ENCODE peak calls at places on chromosomes 6 and 20, in ten cellular contexts. O is GM23338, W is colonic mucosa, M is AG04450, C is PC-3, E is DND-41, V is spleen, X is lung, K is A549, U is left ventricle myocardium inferior. S is an unnamed sample.

GRCh38 chr20:45400346-45401031 is 7.6 kb upstream of the DBNDD2 start:
- DNase-seq in X (no peak), W (no peak), M (no peak), O (no peak), C (no peak), K (no peak), V (no peak), E (peak), U (no peak), S (no peak)

GRCh38 chr6:13485923-13486557 is 1.4 kb downstream of the GFOD1 start:
- DNase-seq in W (peak), O (peak), X (no peak), U (peak), V (peak), C (peak), M (no peak), K (peak), E (peak), S (peak)

GRCh38 chr6:155436981-155437749 is 18.5 kb downstream of the NOX3 start:
- DNase-seq in M (no peak), E (no peak), U (no peak), C (no peak), W (no peak), O (no peak), X (no peak), V (no peak), K (no peak), S (no peak)

GRCh38 chr6:20069130-20069529 is 143.1 kb downstream of the MBOAT1 start:
- DNase-seq in M (no peak), K (no peak), O (no peak), V (no peak), X (no peak), E (no peak), U (no peak), W (no peak), C (no peak), S (no peak)

GRCh38 chr20:39117486-39117885 is 155.3 kb downstream of the DHX35 start:
- DNase-seq in E (peak), O (no peak), V (no peak), X (no peak), W (no peak), K (peak), U (no peak), C (peak), M (no peak), S (no peak)

GRCh38 chr6:109660526-109660925 is 30.5 kb downstream of the AK9 start:
- DNase-seq in K (no peak), C (peak), E (no peak), W (no peak), O (no peak), M (no peak), X (no peak), U (no peak), V (no peak), S (no peak)

GRCh38 chr6:158165919-158166416 is 2.1 kb downstream of the SERAC1 start:
- DNase-seq in X (no peak), O (no peak), E (no peak), V (no peak), C (no peak), M (no peak), U (no peak), K (no peak), W (no peak), S (no peak)

GRCh38 chr6:104325341-104326172 is 534.2 kb downstream of the HACE1 start:
- DNase-seq in C (peak), K (peak), U (no peak), M (no peak), X (no peak), W (no peak), V (no peak), E (peak), O (peak), S (no peak)

GRCh38 chr6:79628466-79629288 is 2.5 kb upstream of the SH3BGRL2 start:
- DNase-seq in X (no peak), E (no peak), M (no peak), V (no peak), W (no peak), K (no peak), O (no peak), U (no peak), C (no peak), S (no peak)

GRCh38 chr20:59812286-59813125 is 120.9 kb downstream of the SYCP2 start:
- DNase-seq in X (peak), O (no peak), W (peak), E (no peak), K (no peak), U (no peak), C (no peak), M (no peak), V (peak), S (peak)

GRCh38 chr20:36305602-36306556 is at the start of gene DLGAP4:
- DNase-seq in U (no peak), O (peak), W (no peak), V (no peak), X (no peak), C (no peak), K (no peak), M (no peak), E (no peak), S (no peak)

GRCh38 chr6:131914967-131915751 is 36.0 kb downstream of the CCN2 start:
- DNase-seq in E (peak), V (no peak), X (peak), M (peak), K (peak), C (peak), W (peak), O (peak), U (peak), S (peak)
- H3K27ac ChIP-seq in E (no peak), V (no peak), X (no peak), M (no peak), K (no peak), C (no peak), W (no peak), O (no peak), U (no peak), S (no peak)

GRCh38 chr20:47348539-47349142 is 7.9 kb downstream of the ZMYND8 start:
- DNase-seq in O (no peak), U (no peak), V (no peak), E (no peak), W (no peak), C (no peak), K (no peak), M (no peak), X (no peak), S (no peak)
- H3K4me3 ChIP-seq in O (no peak), U (peak), V (no peak), E (no peak), W (no peak), C (no peak), K (no peak), M (no peak), X (no peak), S (no peak)

GRCh38 chr6:147141690-147142308 is 62.4 kb upstream of the STXBP5 start:
- DNase-seq in W (no peak), V (no peak), C (peak), O (no peak), K (no peak), U (no peak), M (no peak), X (no peak), E (no peak), S (no peak)
- TF ChIP-seq CTCF in W (no peak), V (no peak), C (no peak), O (no peak), K (no peak), U (no peak), M (no peak), X (no peak), E (no peak), S (no peak)

GRCh38 chr20:49887828-49888340 is 27.4 kb downstream of the SPATA2 start:
- DNase-seq in O (no peak), C (no peak), M (no peak), U (no peak), X (no peak), W (no peak), V (no peak), E (no peak), K (no peak), S (no peak)
- H3K27ac ChIP-seq in O (no peak), C (no peak), M (no peak), U (peak), X (no peak), W (no peak), V (peak), E (peak), K (peak), S (peak)

DNA sequence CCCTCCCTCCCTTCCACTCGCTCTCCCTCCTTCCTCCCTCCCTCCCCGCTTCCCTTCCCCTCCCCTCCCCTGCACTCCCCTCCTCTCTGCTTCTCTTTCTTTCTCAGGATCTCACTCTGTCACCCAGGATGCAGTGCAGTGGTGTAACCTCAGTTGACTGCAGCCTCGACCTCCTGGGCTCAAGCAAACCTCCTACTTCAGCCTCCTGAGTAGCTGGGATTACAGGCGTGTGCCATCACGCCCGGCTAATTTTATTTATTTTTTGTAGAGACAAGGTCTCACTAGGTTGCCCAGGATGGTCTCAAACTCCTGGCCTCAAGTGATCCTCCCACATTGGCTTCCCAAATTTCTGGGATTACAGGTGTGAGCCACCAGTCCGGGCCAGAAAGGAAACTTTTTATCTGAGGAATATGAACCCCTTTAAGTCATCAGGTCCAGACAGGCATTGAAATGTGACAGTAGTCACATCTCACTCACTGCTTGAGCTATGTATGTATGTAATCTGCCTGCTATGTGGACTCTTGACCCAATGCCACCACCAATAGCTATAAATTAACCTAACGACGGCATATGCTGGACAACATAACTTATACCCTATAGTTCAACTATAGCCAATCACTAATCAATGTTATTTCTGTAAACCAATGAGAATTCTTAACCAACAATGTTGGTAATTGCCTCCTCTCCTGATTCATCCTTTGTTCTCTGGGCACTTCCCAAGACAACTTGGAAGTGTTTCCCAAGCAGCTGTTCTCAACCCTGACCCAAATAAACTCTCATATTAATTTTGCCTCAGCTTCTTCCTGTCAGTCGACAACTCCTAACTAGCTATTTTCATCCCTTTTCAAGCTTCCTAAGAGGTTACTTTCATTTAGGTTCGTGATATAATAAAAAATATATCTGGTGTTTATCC is 23.9 kb upstream of the SERPINB1 start:
- DNase-seq in V (no peak), X (no peak), M (no peak), U (no peak), E (no peak), C (no peak), K (no peak), O (peak), W (no peak), S (no peak)
- H3K4me3 ChIP-seq in V (no peak), X (no peak), M (no peak), U (no peak), E (no peak), C (no peak), K (peak), O (peak), W (no peak), S (no peak)

GRCh38 chr6:686528-686927 is 6.4 kb downstream of the EXOC2 start:
- DNase-seq in E (no peak), U (no peak), M (no peak), X (no peak), O (peak), W (no peak), V (no peak), C (no peak), K (no peak), S (no peak)
- TF ChIP-seq CTCF in E (peak), U (peak), M (peak), X (no peak), O (peak), W (no peak), V (no peak), C (peak), K (no peak), S (no peak)

DNA sequence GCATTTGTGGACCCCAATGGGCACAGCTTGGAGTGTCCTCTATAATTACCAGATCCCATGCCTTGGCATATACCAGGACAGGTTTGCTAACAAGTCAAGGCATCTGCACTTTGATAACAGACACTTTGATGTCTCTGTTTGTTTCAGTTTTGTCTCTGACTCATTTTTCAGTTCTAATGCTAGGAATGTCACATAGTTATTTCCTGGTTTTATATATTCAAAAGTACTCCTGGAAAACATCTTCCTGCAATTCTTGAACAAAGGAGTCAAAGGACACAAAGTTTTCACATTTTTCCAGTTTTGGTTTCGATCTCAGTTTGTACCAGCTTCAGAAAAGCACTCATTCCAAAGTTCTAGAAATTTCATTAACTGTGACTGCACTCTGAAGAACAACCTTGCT is 188.1 kb downstream of the FOXC1 start:
- DNase-seq in V (no peak), U (no peak), W (no peak), O (no peak), E (no peak), X (no peak), K (no peak), C (peak), M (no peak), S (no peak)
- H3K27ac ChIP-seq in V (peak), U (peak), W (no peak), O (no peak), E (no peak), X (peak), K (no peak), C (no peak), M (no peak), S (peak)

GRCh38 chr6:6546318-6547110 is 42.0 kb upstream of the LY86 start:
- DNase-seq in W (no peak), X (peak), O (peak), E (no peak), V (peak), C (peak), K (peak), U (peak), M (no peak), S (peak)

GRCh38 chr6:6547111-6547879 is 41.2 kb upstream of the LY86 start:
- DNase-seq in U (peak), W (peak), X (peak), V (peak), K (peak), E (peak), O (peak), M (peak), C (peak), S (peak)

GRCh38 chr6:6543181-6543879 is 45.2 kb upstream of the LY86 start:
- DNase-seq in K (no peak), O (no peak), E (no peak), M (no peak), C (no peak), X (no peak), V (no peak), W (no peak), U (no peak), S (no peak)

GRCh38 chr6:6542357-6542756 is 46.2 kb upstream of the LY86 start:
- DNase-seq in X (no peak), M (no peak), C (no peak), E (no peak), K (no peak), V (no peak), W (no peak), U (no peak), O (no peak), S (no peak)

GRCh38 chr6:6545616-6546317 is 42.8 kb upstream of the LY86 start:
- DNase-seq in E (no peak), C (no peak), O (no peak), U (no peak), W (no peak), K (no peak), M (no peak), V (no peak), X (no peak), S (no peak)
- H3K4me3 ChIP-seq in E (no peak), C (peak), O (peak), U (peak), W (peak), K (no peak), M (no peak), V (peak), X (no peak), S (peak)